ENCODE peak calls at places on chromosomes 16 and 17, in nine cellular contexts. K is colonic mucosa, X is transverse colon, C is upper lobe of right lung, T is DND-41, Y is HCT116, G is heart left ventricle, O is psoas muscle, E is tibial nerve. U is an unnamed sample.

GRCh38 chr17:9878791-9879525 is 26.1 kb downstream of the RCVRN start:
- DNase-seq in Y (no peak), G (no peak), T (no peak), K (no peak), C (no peak), X (no peak), O (no peak), E (no peak), U (no peak)

GRCh38 chr17:62637809-62638208 is 10.3 kb downstream of the MRC2 start:
- DNase-seq in C (peak; percentile 44), G (no peak), E (no peak), K (no peak), T (no peak), X (no peak), Y (peak; percentile 22), O (no peak), U (no peak)

GRCh38 chr16:68031951-68032350 is 8.9 kb downstream of the DUS2 start:
- DNase-seq in Y (peak; percentile 36), O (no peak), X (peak; percentile 24), K (peak; percentile 26), E (no peak), T (no peak), C (no peak), G (no peak), U (no peak)

GRCh38 chr17:42463976-42464400 is 5.3 kb downstream of the ATP6V0A1 start:
- DNase-seq in X (no peak), T (no peak), Y (no peak), C (no peak), E (no peak), O (no peak), G (no peak), K (peak; percentile 60), U (no peak)

GRCh38 chr17:69084911-69085310 is 24.2 kb upstream of the ABCA9 start:
- DNase-seq in G (no peak), X (no peak), E (no peak), K (no peak), O (no peak), Y (peak; percentile 81), C (no peak), T (no peak), U (peak; percentile 25)

GRCh38 chr17:57955183-57955952 is at the start of gene CUEDC1:
- DNase-seq in X (peak; percentile 82), E (peak; percentile 53), C (peak; percentile 94), Y (no peak), G (peak; percentile 88), T (peak; percentile 66), K (peak; percentile 78), O (peak; percentile 86), U (peak; percentile 82)

GRCh38 chr17:56114469-56114868 is 38.8 kb upstream of the ANKFN1 start:
- DNase-seq in K (no peak), E (no peak), G (no peak), X (no peak), T (no peak), O (no peak), Y (no peak), C (no peak), U (no peak)

GRCh38 chr16:1723450-1724147 is 17.6 kb downstream of the MAPK8IP3 start:
- DNase-seq in K (peak; percentile 69), C (no peak), E (peak; percentile 52), Y (no peak), T (peak; percentile 38), O (no peak), G (no peak), X (peak; percentile 54), U (peak; percentile 49)

GRCh38 chr17:66549731-66550207 is 247.4 kb downstream of the PRKCA start:
- DNase-seq in Y (peak; percentile 44), K (no peak), X (no peak), G (no peak), C (no peak), O (no peak), T (no peak), E (no peak), U (no peak)

GRCh38 chr17:16639438-16639837 is 14.2 kb downstream of the ZNF624 start:
- DNase-seq in K (no peak), X (no peak), G (no peak), O (no peak), T (no peak), C (no peak), E (no peak), Y (no peak), U (no peak)

GRCh38 chr16:4435668-4436067 is 10.0 kb downstream of the DNAJA3 start:
- DNase-seq in K (no peak), C (no peak), E (no peak), G (no peak), T (no peak), Y (no peak), X (no peak), O (no peak), U (no peak)

GRCh38 chr17:50161023-50161910 is 4.5 kb upstream of the SGCA start:
- DNase-seq in E (peak; percentile 86), K (peak; percentile 93), C (peak; percentile 95), G (peak; percentile 92), Y (peak; percentile 86), X (peak; percentile 94), T (peak; percentile 96), O (peak; percentile 94), U (peak; percentile 91)

GRCh38 chr16:50396770-50397525 is 28.2 kb upstream of the BRD7 start:
- DNase-seq in Y (peak; percentile 92), T (no peak), O (no peak), C (no peak), K (no peak), X (no peak), G (no peak), E (no peak), U (no peak)

GRCh38 chr17:10089221-10089799 is 109.1 kb downstream of the GAS7 start:
- DNase-seq in O (no peak), Y (no peak), G (no peak), K (no peak), E (no peak), X (no peak), C (no peak), T (no peak), U (no peak)

GRCh38 chr17:3940965-3941698 is 23.1 kb downstream of the ATP2A3 start:
- DNase-seq in X (no peak), Y (no peak), K (no peak), E (no peak), T (no peak), O (no peak), G (no peak), C (no peak), U (no peak)

GRCh38 chr17:50195196-50195865 is 6.1 kb downstream of the COL1A1 start:
- DNase-seq in Y (no peak), E (no peak), T (no peak), K (no peak), G (no peak), C (no peak), X (no peak), O (no peak), U (no peak)

GRCh38 chr16:59330030-59330670 is 596.0 kb upstream of the GOT2 start:
- DNase-seq in X (no peak), K (no peak), O (no peak), G (no peak), T (no peak), E (no peak), C (no peak), Y (no peak), U (no peak)

GRCh38 chr17:10051112-10051511 is 146.0 kb upstream of the RCVRN start:
- DNase-seq in K (no peak), E (no peak), G (no peak), Y (no peak), T (no peak), X (no peak), O (no peak), C (no peak), U (no peak)

GRCh38 chr17:60095381-60095780 is 16.7 kb upstream of the HEATR6 start:
- DNase-seq in T (no peak), G (no peak), E (no peak), Y (no peak), C (no peak), X (no peak), K (no peak), O (no peak), U (no peak)

GRCh38 chr17:9647014-9647413 is 1.7 kb downstream of the USP43 start:
- DNase-seq in O (no peak), T (no peak), X (no peak), K (no peak), C (no peak), E (no peak), Y (no peak), G (no peak), U (no peak)

GRCh38 chr16:83473109-83473508 is 334.7 kb upstream of the HSBP1 start:
- DNase-seq in C (no peak), X (no peak), T (no peak), O (no peak), G (no peak), Y (no peak), K (no peak), E (no peak), U (no peak)
- H3K4me1 ChIP-seq in C (peaks cover 15% of the 10 kb centered on the region), X (no peaks in the 10 kb centered on the region), T (no peaks in the 10 kb centered on the region), O (peaks cover 23% of the 10 kb centered on the region), G (peaks cover 13% of the 10 kb centered on the region), Y (no peaks in the 10 kb centered on the region), K (no peaks in the 10 kb centered on the region), E (no peaks in the 10 kb centered on the region), U (no peaks in the 10 kb centered on the region)

GRCh38 chr17:71301063-71301462 is 819.8 kb upstream of the SOX9 start:
- DNase-seq in C (no peak), O (no peak), E (no peak), X (no peak), K (no peak), T (no peak), Y (no peak), G (no peak), U (no peak)

GRCh38 chr17:71302721-71303549 is 817.9 kb upstream of the SOX9 start:
- DNase-seq in E (no peak), O (no peak), X (no peak), C (no peak), T (no peak), G (no peak), Y (peak; percentile 12), K (no peak), U (no peak)

GRCh38 chr17:71304498-71305158 is 816.2 kb upstream of the SOX9 start:
- DNase-seq in T (no peak), X (no peak), O (no peak), E (no peak), C (no peak), Y (no peak), K (no peak), G (no peak), U (no peak)
- TF ChIP-seq CTCF in T (peak; percentile 27), X (no peak), O (no peak), E (no peak), C (no peak), Y (peak; percentile 37), K (no peak), G (no peak), U (no peak)

GRCh38 chr17:79563237-79564013 is 47.4 kb downstream of the RBFOX3 start:
- DNase-seq in T (no peak), K (no peak), Y (peak; percentile 61), C (no peak), G (no peak), X (no peak), O (no peak), E (no peak), U (no peak)
- H3K27me3 ChIP-seq in T (no peaks in the 10 kb centered on the region), K (no peaks in the 10 kb centered on the region), Y (peaks cover 6% of the 10 kb centered on the region), C (peaks cover 38% of the 10 kb centered on the region), G (peaks cover 21% of the 10 kb centered on the region), X (peaks cover 3% of the 10 kb centered on the region), O (peaks cover 6% of the 10 kb centered on the region), E (peaks cover 18% of the 10 kb centered on the region), U (no peaks in the 10 kb centered on the region)

DNA sequence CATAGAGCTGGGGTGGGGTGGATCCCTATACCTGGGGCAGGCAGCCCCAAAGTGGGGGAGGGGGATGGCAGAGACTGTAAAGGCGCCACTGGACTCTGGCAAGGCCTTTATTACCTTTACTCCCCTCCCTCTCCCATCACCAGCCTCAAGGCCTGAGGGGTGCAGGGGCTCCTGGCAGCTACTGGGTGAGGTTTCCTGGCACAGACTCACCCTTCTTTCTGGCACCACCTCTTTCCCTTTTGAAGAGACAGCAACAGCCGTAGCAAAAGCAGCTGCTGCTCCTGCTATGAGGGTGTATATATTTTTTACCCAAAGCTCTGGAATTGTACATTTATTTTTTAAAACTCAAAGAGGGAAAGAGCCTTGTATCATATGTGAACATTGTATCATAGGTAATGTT is 17.6 kb downstream of the RAPGEFL1 start:
- DNase-seq in E (no peak), T (no peak), G (no peak), K (no peak), X (no peak), O (no peak), Y (no peak), C (no peak), U (no peak)
- H3K4me1 ChIP-seq in E (peaks cover 10% of the 10 kb centered on the region), T (peaks cover 17% of the 10 kb centered on the region), G (peaks cover 15% of the 10 kb centered on the region), K (no peaks in the 10 kb centered on the region), X (peaks cover 13% of the 10 kb centered on the region), O (peaks cover 4% of the 10 kb centered on the region), Y (peaks cover 28% of the 10 kb centered on the region), C (no peaks in the 10 kb centered on the region), U (peaks cover 14% of the 10 kb centered on the region)